ENCODE peak calls at places on chromosomes 16 and 17, in eight cellular contexts. One of them, this sample, is unnamed.
A peak's percentile ranks its signal among the peaks of the same experiment; 100 is the strongest.

GRCh38 chr17:82876149-82876548 is 36.3 kb upstream of the ZNF750 start:
- ATAC-seq in omental fat pad: no peak
- ATAC-seq in activated T-cell treated with anti-CD3 and anti-CD28 coated beads, Interleukin-2, amount 50 U/mL, for 72 hours: no peak
- ATAC-seq in gastroesophageal sphincter: peak; percentile 62
- ATAC-seq in activated CD8-positive, alpha-beta T cell treated with anti-CD3 and anti-CD28 coated beads, Interleukin-2, amount 10 ng/mL, durations not matched to agents 7 days and 5 days: no peak
- ATAC-seq in upper lobe of left lung: no peak
- ATAC-seq in T-helper 17 cell: no peak
- ATAC-seq in right lobe of liver: peak; percentile 26
- ATAC-seq in this sample: no peak

GRCh38 chr16:67702130-67702529 is 17.0 kb downstream of the GFOD2 start:
- ATAC-seq in omental fat pad: no peak
- ATAC-seq in activated T-cell treated with anti-CD3 and anti-CD28 coated beads, Interleukin-2, amount 50 U/mL, for 72 hours: no peak
- ATAC-seq in gastroesophageal sphincter: no peak
- ATAC-seq in activated CD8-positive, alpha-beta T cell treated with anti-CD3 and anti-CD28 coated beads, Interleukin-2, amount 10 ng/mL, durations not matched to agents 7 days and 5 days: no peak
- ATAC-seq in upper lobe of left lung: no peak
- ATAC-seq in T-helper 17 cell: no peak
- ATAC-seq in right lobe of liver: no peak
- ATAC-seq in this sample: no peak

GRCh38 chr17:66098040-66098439 is 93.9 kb downstream of the CEP112 start:
- ATAC-seq in omental fat pad: no peak
- ATAC-seq in activated T-cell treated with anti-CD3 and anti-CD28 coated beads, Interleukin-2, amount 50 U/mL, for 72 hours: no peak
- ATAC-seq in gastroesophageal sphincter: no peak
- ATAC-seq in activated CD8-positive, alpha-beta T cell treated with anti-CD3 and anti-CD28 coated beads, Interleukin-2, amount 10 ng/mL, durations not matched to agents 7 days and 5 days: no peak
- ATAC-seq in upper lobe of left lung: no peak
- ATAC-seq in T-helper 17 cell: no peak
- ATAC-seq in right lobe of liver: no peak
- ATAC-seq in this sample: no peak

GRCh38 chr17:57068707-57069106 is 16.3 kb upstream of the AKAP1 start:
- ATAC-seq in omental fat pad: no peak
- ATAC-seq in activated T-cell treated with anti-CD3 and anti-CD28 coated beads, Interleukin-2, amount 50 U/mL, for 72 hours: no peak
- ATAC-seq in gastroesophageal sphincter: no peak
- ATAC-seq in activated CD8-positive, alpha-beta T cell treated with anti-CD3 and anti-CD28 coated beads, Interleukin-2, amount 10 ng/mL, durations not matched to agents 7 days and 5 days: no peak
- ATAC-seq in upper lobe of left lung: no peak
- ATAC-seq in T-helper 17 cell: no peak
- ATAC-seq in right lobe of liver: no peak
- ATAC-seq in this sample: no peak

GRCh38 chr17:76548378-76549214 is 8.8 kb downstream of the PRCD start:
- ATAC-seq in omental fat pad: no peak
- ATAC-seq in activated T-cell treated with anti-CD3 and anti-CD28 coated beads, Interleukin-2, amount 50 U/mL, for 72 hours: no peak
- ATAC-seq in gastroesophageal sphincter: no peak
- ATAC-seq in activated CD8-positive, alpha-beta T cell treated with anti-CD3 and anti-CD28 coated beads, Interleukin-2, amount 10 ng/mL, durations not matched to agents 7 days and 5 days: no peak
- ATAC-seq in upper lobe of left lung: no peak
- ATAC-seq in T-helper 17 cell: no peak
- ATAC-seq in right lobe of liver: peak; percentile 60
- ATAC-seq in this sample: no peak

GRCh38 chr17:40345161-40346034 is 19.1 kb downstream of the GJD3 start:
- ATAC-seq in omental fat pad: no peak
- ATAC-seq in activated T-cell treated with anti-CD3 and anti-CD28 coated beads, Interleukin-2, amount 50 U/mL, for 72 hours: peak; percentile 10
- ATAC-seq in gastroesophageal sphincter: peak; percentile 15
- ATAC-seq in activated CD8-positive, alpha-beta T cell treated with anti-CD3 and anti-CD28 coated beads, Interleukin-2, amount 10 ng/mL, durations not matched to agents 7 days and 5 days: peak; percentile 24
- ATAC-seq in upper lobe of left lung: peak; percentile 78
- ATAC-seq in T-helper 17 cell: peak; percentile 32
- ATAC-seq in right lobe of liver: peak; percentile 50
- ATAC-seq in this sample: no peak

GRCh38 chr16:48831081-48831722 is 221.2 kb upstream of the N4BP1 start:
- ATAC-seq in omental fat pad: no peak
- ATAC-seq in activated T-cell treated with anti-CD3 and anti-CD28 coated beads, Interleukin-2, amount 50 U/mL, for 72 hours: no peak
- ATAC-seq in gastroesophageal sphincter: no peak
- ATAC-seq in activated CD8-positive, alpha-beta T cell treated with anti-CD3 and anti-CD28 coated beads, Interleukin-2, amount 10 ng/mL, durations not matched to agents 7 days and 5 days: no peak
- ATAC-seq in upper lobe of left lung: no peak
- ATAC-seq in T-helper 17 cell: no peak
- ATAC-seq in right lobe of liver: no peak
- ATAC-seq in this sample: no peak

GRCh38 chr17:56822725-56823124 is 11.0 kb downstream of the C17orf67 start:
- ATAC-seq in omental fat pad: no peak
- ATAC-seq in activated T-cell treated with anti-CD3 and anti-CD28 coated beads, Interleukin-2, amount 50 U/mL, for 72 hours: no peak
- ATAC-seq in gastroesophageal sphincter: no peak
- ATAC-seq in activated CD8-positive, alpha-beta T cell treated with anti-CD3 and anti-CD28 coated beads, Interleukin-2, amount 10 ng/mL, durations not matched to agents 7 days and 5 days: no peak
- ATAC-seq in upper lobe of left lung: no peak
- ATAC-seq in T-helper 17 cell: no peak
- ATAC-seq in right lobe of liver: peak; percentile 76
- ATAC-seq in this sample: no peak

GRCh38 chr17:55264273-55264639 is 504 bp upstream of the HLF start:
- ATAC-seq in omental fat pad: peak; percentile 25
- ATAC-seq in activated T-cell treated with anti-CD3 and anti-CD28 coated beads, Interleukin-2, amount 50 U/mL, for 72 hours: no peak
- ATAC-seq in gastroesophageal sphincter: no peak
- ATAC-seq in activated CD8-positive, alpha-beta T cell treated with anti-CD3 and anti-CD28 coated beads, Interleukin-2, amount 10 ng/mL, durations not matched to agents 7 days and 5 days: no peak
- ATAC-seq in upper lobe of left lung: no peak
- ATAC-seq in T-helper 17 cell: peak; percentile 10
- ATAC-seq in right lobe of liver: no peak
- ATAC-seq in this sample: no peak

GRCh38 chr16:28554634-28555423 is 1.1 kb downstream of the SGF29 start:
- ATAC-seq in omental fat pad: no peak
- ATAC-seq in activated T-cell treated with anti-CD3 and anti-CD28 coated beads, Interleukin-2, amount 50 U/mL, for 72 hours: no peak
- ATAC-seq in gastroesophageal sphincter: no peak
- ATAC-seq in activated CD8-positive, alpha-beta T cell treated with anti-CD3 and anti-CD28 coated beads, Interleukin-2, amount 10 ng/mL, durations not matched to agents 7 days and 5 days: no peak
- ATAC-seq in upper lobe of left lung: no peak
- ATAC-seq in T-helper 17 cell: no peak
- ATAC-seq in right lobe of liver: no peak
- ATAC-seq in this sample: no peak

GRCh38 chr17:2749058-2749783 is at the start of gene CCDC92B:
- ATAC-seq in omental fat pad: no peak
- ATAC-seq in activated T-cell treated with anti-CD3 and anti-CD28 coated beads, Interleukin-2, amount 50 U/mL, for 72 hours: peak; percentile 7
- ATAC-seq in gastroesophageal sphincter: no peak
- ATAC-seq in activated CD8-positive, alpha-beta T cell treated with anti-CD3 and anti-CD28 coated beads, Interleukin-2, amount 10 ng/mL, durations not matched to agents 7 days and 5 days: no peak
- ATAC-seq in upper lobe of left lung: no peak
- ATAC-seq in T-helper 17 cell: no peak
- ATAC-seq in right lobe of liver: no peak
- ATAC-seq in this sample: no peak

GRCh38 chr17:869567-870530 is 87.7 kb downstream of the MRM3 start:
- ATAC-seq in omental fat pad: peak; percentile 86
- ATAC-seq in activated T-cell treated with anti-CD3 and anti-CD28 coated beads, Interleukin-2, amount 50 U/mL, for 72 hours: no peak
- ATAC-seq in gastroesophageal sphincter: peak; percentile 80
- ATAC-seq in activated CD8-positive, alpha-beta T cell treated with anti-CD3 and anti-CD28 coated beads, Interleukin-2, amount 10 ng/mL, durations not matched to agents 7 days and 5 days: no peak
- ATAC-seq in upper lobe of left lung: no peak
- ATAC-seq in T-helper 17 cell: no peak
- ATAC-seq in right lobe of liver: no peak
- ATAC-seq in this sample: no peak

GRCh38 chr17:73459980-73460379 is 148.2 kb upstream of the CDC42EP4 start:
- ATAC-seq in omental fat pad: no peak
- ATAC-seq in activated T-cell treated with anti-CD3 and anti-CD28 coated beads, Interleukin-2, amount 50 U/mL, for 72 hours: no peak
- ATAC-seq in gastroesophageal sphincter: no peak
- ATAC-seq in activated CD8-positive, alpha-beta T cell treated with anti-CD3 and anti-CD28 coated beads, Interleukin-2, amount 10 ng/mL, durations not matched to agents 7 days and 5 days: no peak
- ATAC-seq in upper lobe of left lung: no peak
- ATAC-seq in T-helper 17 cell: no peak
- ATAC-seq in right lobe of liver: no peak
- ATAC-seq in this sample: no peak

GRCh38 chr17:13353590-13353989 is 248.1 kb downstream of the HS3ST3A1 start:
- ATAC-seq in omental fat pad: no peak
- ATAC-seq in activated T-cell treated with anti-CD3 and anti-CD28 coated beads, Interleukin-2, amount 50 U/mL, for 72 hours: no peak
- ATAC-seq in gastroesophageal sphincter: no peak
- ATAC-seq in activated CD8-positive, alpha-beta T cell treated with anti-CD3 and anti-CD28 coated beads, Interleukin-2, amount 10 ng/mL, durations not matched to agents 7 days and 5 days: no peak
- ATAC-seq in upper lobe of left lung: peak; percentile 19
- ATAC-seq in T-helper 17 cell: no peak
- ATAC-seq in right lobe of liver: no peak
- ATAC-seq in this sample: no peak

GRCh38 chr16:64892843-64893242 is 229.0 kb downstream of the CDH11 start:
- ATAC-seq in omental fat pad: no peak
- ATAC-seq in activated T-cell treated with anti-CD3 and anti-CD28 coated beads, Interleukin-2, amount 50 U/mL, for 72 hours: no peak
- ATAC-seq in gastroesophageal sphincter: no peak
- ATAC-seq in activated CD8-positive, alpha-beta T cell treated with anti-CD3 and anti-CD28 coated beads, Interleukin-2, amount 10 ng/mL, durations not matched to agents 7 days and 5 days: no peak
- ATAC-seq in upper lobe of left lung: no peak
- ATAC-seq in T-helper 17 cell: no peak
- ATAC-seq in right lobe of liver: no peak
- ATAC-seq in this sample: no peak

GRCh38 chr16:73663720-73664119 is 615.8 kb upstream of the ZFHX3 start:
- ATAC-seq in omental fat pad: no peak
- ATAC-seq in activated T-cell treated with anti-CD3 and anti-CD28 coated beads, Interleukin-2, amount 50 U/mL, for 72 hours: no peak
- ATAC-seq in gastroesophageal sphincter: no peak
- ATAC-seq in activated CD8-positive, alpha-beta T cell treated with anti-CD3 and anti-CD28 coated beads, Interleukin-2, amount 10 ng/mL, durations not matched to agents 7 days and 5 days: no peak
- ATAC-seq in upper lobe of left lung: no peak
- ATAC-seq in T-helper 17 cell: no peak
- ATAC-seq in right lobe of liver: no peak
- ATAC-seq in this sample: no peak

GRCh38 chr16:89491238-89491869 is 993 bp upstream of the ANKRD11 start:
- ATAC-seq in omental fat pad: no peak
- ATAC-seq in activated T-cell treated with anti-CD3 and anti-CD28 coated beads, Interleukin-2, amount 50 U/mL, for 72 hours: no peak
- ATAC-seq in gastroesophageal sphincter: no peak
- ATAC-seq in activated CD8-positive, alpha-beta T cell treated with anti-CD3 and anti-CD28 coated beads, Interleukin-2, amount 10 ng/mL, durations not matched to agents 7 days and 5 days: no peak
- ATAC-seq in upper lobe of left lung: no peak
- ATAC-seq in T-helper 17 cell: no peak
- ATAC-seq in right lobe of liver: no peak
- ATAC-seq in this sample: no peak

GRCh38 chr17:32187276-32187675 is 45.0 kb downstream of the RHOT1 start:
- ATAC-seq in omental fat pad: no peak
- ATAC-seq in activated T-cell treated with anti-CD3 and anti-CD28 coated beads, Interleukin-2, amount 50 U/mL, for 72 hours: no peak
- ATAC-seq in gastroesophageal sphincter: no peak
- ATAC-seq in activated CD8-positive, alpha-beta T cell treated with anti-CD3 and anti-CD28 coated beads, Interleukin-2, amount 10 ng/mL, durations not matched to agents 7 days and 5 days: no peak
- ATAC-seq in upper lobe of left lung: no peak
- ATAC-seq in T-helper 17 cell: no peak
- ATAC-seq in right lobe of liver: no peak
- ATAC-seq in this sample: no peak

GRCh38 chr16:13298676-13299075 is 397.3 kb downstream of the SHISA9 start:
- ATAC-seq in omental fat pad: no peak
- ATAC-seq in activated T-cell treated with anti-CD3 and anti-CD28 coated beads, Interleukin-2, amount 50 U/mL, for 72 hours: no peak
- ATAC-seq in gastroesophageal sphincter: no peak
- ATAC-seq in activated CD8-positive, alpha-beta T cell treated with anti-CD3 and anti-CD28 coated beads, Interleukin-2, amount 10 ng/mL, durations not matched to agents 7 days and 5 days: no peak
- ATAC-seq in upper lobe of left lung: no peak
- ATAC-seq in T-helper 17 cell: no peak
- ATAC-seq in right lobe of liver: no peak
- ATAC-seq in this sample: no peak

GRCh38 chr17:27529230-27529796 is 73.1 kb downstream of the KSR1 start:
- ATAC-seq in omental fat pad: peak; percentile 29
- ATAC-seq in activated T-cell treated with anti-CD3 and anti-CD28 coated beads, Interleukin-2, amount 50 U/mL, for 72 hours: peak; percentile 20
- ATAC-seq in gastroesophageal sphincter: no peak
- ATAC-seq in activated CD8-positive, alpha-beta T cell treated with anti-CD3 and anti-CD28 coated beads, Interleukin-2, amount 10 ng/mL, durations not matched to agents 7 days and 5 days: peak; percentile 55
- ATAC-seq in upper lobe of left lung: peak; percentile 5
- ATAC-seq in T-helper 17 cell: no peak
- ATAC-seq in right lobe of liver: peak; percentile 24
- ATAC-seq in this sample: no peak

GRCh38 chr17:32566303-32566702 is 79.5 kb downstream of the CDK5R1 start:
- ATAC-seq in omental fat pad: no peak
- ATAC-seq in activated T-cell treated with anti-CD3 and anti-CD28 coated beads, Interleukin-2, amount 50 U/mL, for 72 hours: no peak
- ATAC-seq in gastroesophageal sphincter: no peak
- ATAC-seq in activated CD8-positive, alpha-beta T cell treated with anti-CD3 and anti-CD28 coated beads, Interleukin-2, amount 10 ng/mL, durations not matched to agents 7 days and 5 days: no peak
- ATAC-seq in upper lobe of left lung: no peak
- ATAC-seq in T-helper 17 cell: no peak
- ATAC-seq in right lobe of liver: no peak
- ATAC-seq in this sample: no peak

GRCh38 chr17:43406676-43407645 is 8.2 kb downstream of the ARL4D start:
- ATAC-seq in omental fat pad: peak; percentile 33
- ATAC-seq in activated T-cell treated with anti-CD3 and anti-CD28 coated beads, Interleukin-2, amount 50 U/mL, for 72 hours: no peak
- ATAC-seq in gastroesophageal sphincter: no peak
- ATAC-seq in activated CD8-positive, alpha-beta T cell treated with anti-CD3 and anti-CD28 coated beads, Interleukin-2, amount 10 ng/mL, durations not matched to agents 7 days and 5 days: no peak
- ATAC-seq in upper lobe of left lung: no peak
- ATAC-seq in T-helper 17 cell: no peak
- ATAC-seq in right lobe of liver: no peak
- ATAC-seq in this sample: no peak

GRCh38 chr16:87333581-87334331 is 16.6 kb upstream of the C16orf95 start:
- ATAC-seq in omental fat pad: no peak
- ATAC-seq in activated T-cell treated with anti-CD3 and anti-CD28 coated beads, Interleukin-2, amount 50 U/mL, for 72 hours: no peak
- ATAC-seq in gastroesophageal sphincter: no peak
- ATAC-seq in activated CD8-positive, alpha-beta T cell treated with anti-CD3 and anti-CD28 coated beads, Interleukin-2, amount 10 ng/mL, durations not matched to agents 7 days and 5 days: no peak
- ATAC-seq in upper lobe of left lung: no peak
- ATAC-seq in T-helper 17 cell: no peak
- ATAC-seq in right lobe of liver: no peak
- ATAC-seq in this sample: no peak

GRCh38 chr16:85302848-85303353 is 190.6 kb upstream of the CIBAR2 start:
- ATAC-seq in omental fat pad: no peak
- ATAC-seq in activated T-cell treated with anti-CD3 and anti-CD28 coated beads, Interleukin-2, amount 50 U/mL, for 72 hours: no peak
- ATAC-seq in gastroesophageal sphincter: no peak
- ATAC-seq in activated CD8-positive, alpha-beta T cell treated with anti-CD3 and anti-CD28 coated beads, Interleukin-2, amount 10 ng/mL, durations not matched to agents 7 days and 5 days: no peak
- ATAC-seq in upper lobe of left lung: no peak
- ATAC-seq in T-helper 17 cell: no peak
- ATAC-seq in right lobe of liver: no peak
- ATAC-seq in this sample: no peak

GRCh38 chr16:6018848-6019489 is 921.4 kb upstream of the EEF2KMT start:
- ATAC-seq in omental fat pad: peak; percentile 41
- ATAC-seq in activated T-cell treated with anti-CD3 and anti-CD28 coated beads, Interleukin-2, amount 50 U/mL, for 72 hours: no peak
- ATAC-seq in gastroesophageal sphincter: no peak
- ATAC-seq in activated CD8-positive, alpha-beta T cell treated with anti-CD3 and anti-CD28 coated beads, Interleukin-2, amount 10 ng/mL, durations not matched to agents 7 days and 5 days: no peak
- ATAC-seq in upper lobe of left lung: no peak
- ATAC-seq in T-helper 17 cell: no peak
- ATAC-seq in right lobe of liver: no peak
- ATAC-seq in this sample: no peak

GRCh38 chr17:9105068-9105868 is 84.0 kb downstream of the NTN1 start:
- ATAC-seq in omental fat pad: no peak
- ATAC-seq in activated T-cell treated with anti-CD3 and anti-CD28 coated beads, Interleukin-2, amount 50 U/mL, for 72 hours: no peak
- ATAC-seq in gastroesophageal sphincter: peak; percentile 13
- ATAC-seq in activated CD8-positive, alpha-beta T cell treated with anti-CD3 and anti-CD28 coated beads, Interleukin-2, amount 10 ng/mL, durations not matched to agents 7 days and 5 days: no peak
- ATAC-seq in upper lobe of left lung: no peak
- ATAC-seq in T-helper 17 cell: no peak
- ATAC-seq in right lobe of liver: peak; percentile 7
- ATAC-seq in this sample: no peak

GRCh38 chr16:75506567-75506966 is 11.3 kb upstream of the CHST6 start:
- ATAC-seq in omental fat pad: peak; percentile 76
- ATAC-seq in activated T-cell treated with anti-CD3 and anti-CD28 coated beads, Interleukin-2, amount 50 U/mL, for 72 hours: no peak
- ATAC-seq in gastroesophageal sphincter: peak; percentile 94
- ATAC-seq in activated CD8-positive, alpha-beta T cell treated with anti-CD3 and anti-CD28 coated beads, Interleukin-2, amount 10 ng/mL, durations not matched to agents 7 days and 5 days: no peak
- ATAC-seq in upper lobe of left lung: peak; percentile 67
- ATAC-seq in T-helper 17 cell: no peak
- ATAC-seq in right lobe of liver: peak; percentile 91
- ATAC-seq in this sample: no peak

GRCh38 chr16:55944377-55944802 is 69.2 kb upstream of the CES5A start:
- ATAC-seq in omental fat pad: peak; percentile 80
- ATAC-seq in activated T-cell treated with anti-CD3 and anti-CD28 coated beads, Interleukin-2, amount 50 U/mL, for 72 hours: peak; percentile 49
- ATAC-seq in gastroesophageal sphincter: peak; percentile 88
- ATAC-seq in activated CD8-positive, alpha-beta T cell treated with anti-CD3 and anti-CD28 coated beads, Interleukin-2, amount 10 ng/mL, durations not matched to agents 7 days and 5 days: peak; percentile 71
- ATAC-seq in upper lobe of left lung: peak; percentile 82
- ATAC-seq in T-helper 17 cell: peak; percentile 63
- ATAC-seq in right lobe of liver: peak; percentile 91
- ATAC-seq in this sample: no peak

GRCh38 chr17:62110923-62111484 is 45.9 kb upstream of the MED13 start:
- ATAC-seq in omental fat pad: no peak
- ATAC-seq in activated T-cell treated with anti-CD3 and anti-CD28 coated beads, Interleukin-2, amount 50 U/mL, for 72 hours: no peak
- ATAC-seq in gastroesophageal sphincter: no peak
- ATAC-seq in activated CD8-positive, alpha-beta T cell treated with anti-CD3 and anti-CD28 coated beads, Interleukin-2, amount 10 ng/mL, durations not matched to agents 7 days and 5 days: no peak
- ATAC-seq in upper lobe of left lung: no peak
- ATAC-seq in T-helper 17 cell: no peak
- ATAC-seq in right lobe of liver: no peak
- ATAC-seq in this sample: no peak

GRCh38 chr17:27206447-27206846 is 87.5 kb upstream of the WSB1 start:
- ATAC-seq in omental fat pad: no peak
- ATAC-seq in activated T-cell treated with anti-CD3 and anti-CD28 coated beads, Interleukin-2, amount 50 U/mL, for 72 hours: no peak
- ATAC-seq in gastroesophageal sphincter: no peak
- ATAC-seq in activated CD8-positive, alpha-beta T cell treated with anti-CD3 and anti-CD28 coated beads, Interleukin-2, amount 10 ng/mL, durations not matched to agents 7 days and 5 days: no peak
- ATAC-seq in upper lobe of left lung: no peak
- ATAC-seq in T-helper 17 cell: no peak
- ATAC-seq in right lobe of liver: no peak
- ATAC-seq in this sample: no peak

GRCh38 chr16:81634380-81635121 is 144.5 kb upstream of the PLCG2 start:
- ATAC-seq in omental fat pad: no peak
- ATAC-seq in activated T-cell treated with anti-CD3 and anti-CD28 coated beads, Interleukin-2, amount 50 U/mL, for 72 hours: no peak
- ATAC-seq in gastroesophageal sphincter: no peak
- ATAC-seq in activated CD8-positive, alpha-beta T cell treated with anti-CD3 and anti-CD28 coated beads, Interleukin-2, amount 10 ng/mL, durations not matched to agents 7 days and 5 days: no peak
- ATAC-seq in upper lobe of left lung: no peak
- ATAC-seq in T-helper 17 cell: no peak
- ATAC-seq in right lobe of liver: peak; percentile 35
- ATAC-seq in this sample: no peak

GRCh38 chr16:51753382-51753781 is 602.3 kb upstream of the SALL1 start:
- ATAC-seq in omental fat pad: no peak
- ATAC-seq in activated T-cell treated with anti-CD3 and anti-CD28 coated beads, Interleukin-2, amount 50 U/mL, for 72 hours: no peak
- ATAC-seq in gastroesophageal sphincter: no peak
- ATAC-seq in activated CD8-positive, alpha-beta T cell treated with anti-CD3 and anti-CD28 coated beads, Interleukin-2, amount 10 ng/mL, durations not matched to agents 7 days and 5 days: no peak
- ATAC-seq in upper lobe of left lung: no peak
- ATAC-seq in T-helper 17 cell: no peak
- ATAC-seq in right lobe of liver: no peak
- ATAC-seq in this sample: no peak

GRCh38 chr16:27408602-27409031 is 6.6 kb downstream of the IL21R start:
- ATAC-seq in omental fat pad: no peak
- ATAC-seq in activated T-cell treated with anti-CD3 and anti-CD28 coated beads, Interleukin-2, amount 50 U/mL, for 72 hours: no peak
- ATAC-seq in gastroesophageal sphincter: no peak
- ATAC-seq in activated CD8-positive, alpha-beta T cell treated with anti-CD3 and anti-CD28 coated beads, Interleukin-2, amount 10 ng/mL, durations not matched to agents 7 days and 5 days: no peak
- ATAC-seq in upper lobe of left lung: no peak
- ATAC-seq in T-helper 17 cell: no peak
- ATAC-seq in right lobe of liver: no peak
- ATAC-seq in this sample: no peak

GRCh38 chr16:81652798-81653505 is 126.1 kb upstream of the PLCG2 start:
- ATAC-seq in omental fat pad: no peak
- ATAC-seq in activated T-cell treated with anti-CD3 and anti-CD28 coated beads, Interleukin-2, amount 50 U/mL, for 72 hours: no peak
- ATAC-seq in gastroesophageal sphincter: no peak
- ATAC-seq in activated CD8-positive, alpha-beta T cell treated with anti-CD3 and anti-CD28 coated beads, Interleukin-2, amount 10 ng/mL, durations not matched to agents 7 days and 5 days: no peak
- ATAC-seq in upper lobe of left lung: no peak
- ATAC-seq in T-helper 17 cell: no peak
- ATAC-seq in right lobe of liver: no peak
- ATAC-seq in this sample: no peak

This sample was measured in activated CD4-positive, CD25-positive, alpha-beta regulatory T cell treated with anti-CD3 and anti-CD28 coated beads, Interleukin-2, amount 50 U/mL, for 24 hours.